ENCODE peak calls at places on chromosomes 1 and 21, in seven cellular contexts. X is NCI-H446 treated with DMSO at 0.1 percent for 48 hours; E is omental fat pad; Z is DMS153; U is T1000; D is CD8-positive, alpha-beta T cell; K is AG20443. C is an unnamed sample.

GRCh38 chr21:34944015-34944755 is 104.9 kb downstream of the RUNX1 start:
- DNase-seq in X (no peak), E (no peak), Z (no peak), U (no peak), D (no peak), K (no peak), C (no peak)

GRCh38 chr1:75991497-75992114 is 59.4 kb upstream of the ASB17 start:
- DNase-seq in X (peak), E (peak), Z (peak), U (peak), D (peak), K (peak), C (peak)

GRCh38 chr1:167510880-167511279 is 7.4 kb downstream of the CD247 start:
- DNase-seq in X (no peak), E (no peak), Z (no peak), U (no peak), D (no peak), K (no peak), C (no peak)

GRCh38 chr1:24641646-24642151 is 1.4 kb upstream of the SRRM1 start:
- DNase-seq in X (no peak), E (no peak), Z (no peak), U (no peak), D (no peak), K (peak), C (no peak)

GRCh38 chr1:233505130-233505529 is 108.8 kb upstream of the KCNK1 start:
- DNase-seq in X (no peak), E (no peak), Z (no peak), U (no peak), D (no peak), K (no peak), C (no peak)

GRCh38 chr1:230495021-230495550 is 69.0 kb upstream of the PGBD5 start:
- DNase-seq in X (no peak), E (no peak), Z (peak), U (no peak), D (no peak), K (no peak), C (no peak)

GRCh38 chr1:244751271-244751895 is 84.1 kb upstream of the COX20 start:
- DNase-seq in X (peak), E (no peak), Z (peak), U (no peak), D (no peak), K (no peak), C (peak)

GRCh38 chr1:35573198-35573775 is at the start of gene TFAP2E:
- DNase-seq in X (no peak), E (no peak), Z (no peak), U (no peak), D (no peak), K (peak), C (peak)

GRCh38 chr1:162366671-162367070 is 10.0 kb downstream of the SPATA46 start:
- DNase-seq in X (no peak), E (no peak), Z (no peak), U (no peak), D (no peak), K (no peak), C (no peak)

GRCh38 chr1:225699336-225699735 is 46.4 kb upstream of the ENAH start:
- DNase-seq in X (no peak), E (no peak), Z (no peak), U (no peak), D (no peak), K (no peak), C (no peak)

GRCh38 chr1:232562855-232563510 is 67.0 kb downstream of the SIPA1L2 start:
- DNase-seq in X (no peak), E (no peak), Z (no peak), U (no peak), D (no peak), K (no peak), C (no peak)

GRCh38 chr1:89451011-89451410 is 73.6 kb upstream of the LRRC8B start:
- DNase-seq in X (no peak), E (no peak), Z (no peak), U (no peak), D (no peak), K (peak), C (no peak)

GRCh38 chr1:153767519-153767918 is 7.7 kb upstream of the SLC27A3 start:
- DNase-seq in X (no peak), E (no peak), Z (no peak), U (no peak), D (no peak), K (no peak), C (no peak)

GRCh38 chr1:117067528-117068370 is 7.6 kb downstream of the TTF2 start:
- DNase-seq in X (peak), E (no peak), Z (no peak), U (peak), D (no peak), K (peak), C (peak)

GRCh38 chr1:207808322-207808705 is 56.5 kb downstream of the CD46 start:
- DNase-seq in X (no peak), E (no peak), Z (no peak), U (no peak), D (no peak), K (no peak), C (no peak)

GRCh38 chr21:38646213-38646837 is 148.0 kb upstream of the ERG start:
- DNase-seq in X (no peak), E (no peak), Z (no peak), U (no peak), D (no peak), K (peak), C (no peak)

GRCh38 chr1:115302390-115302961 is 35.6 kb downstream of the NGF start:
- DNase-seq in X (no peak), E (no peak), Z (peak), U (peak), D (no peak), K (peak), C (no peak)

GRCh38 chr1:208101661-208102431 is 142.3 kb downstream of the PLXNA2 start:
- DNase-seq in X (peak), E (peak), Z (peak), U (no peak), D (no peak), K (no peak), C (peak)

GRCh38 chr1:60670313-60670712 is 412.0 kb upstream of the NFIA start:
- DNase-seq in X (no peak), E (no peak), Z (no peak), U (no peak), D (no peak), K (no peak), C (no peak)

GRCh38 chr1:226814751-226815496 is 55.5 kb upstream of the PSEN2 start:
- DNase-seq in X (no peak), E (peak), Z (peak), U (peak), D (no peak), K (peak), C (no peak)

GRCh38 chr1:177913762-177914540 is 55.9 kb downstream of the SEC16B start:
- DNase-seq in X (no peak), E (no peak), Z (no peak), U (no peak), D (no peak), K (peak), C (peak)

GRCh38 chr1:231938651-231939050 is 312.1 kb downstream of the DISC1 start:
- DNase-seq in X (no peak), E (no peak), Z (no peak), U (no peak), D (no peak), K (peak), C (no peak)

GRCh38 chr21:42025392-42026071 is 15.4 kb upstream of the ZBTB21 start:
- DNase-seq in X (no peak), E (no peak), Z (no peak), U (peak), D (no peak), K (peak), C (no peak)

GRCh38 chr1:56645663-56646330 is 683 bp downstream of the PRKAA2 start:
- DNase-seq in X (no peak), E (no peak), Z (no peak), U (no peak), D (no peak), K (peak), C (no peak)

GRCh38 chr1:239805888-239806772 is 285.6 kb upstream of the FMN2 start:
- DNase-seq in X (no peak), E (no peak), Z (no peak), U (no peak), D (no peak), K (no peak), C (no peak)

GRCh38 chr1:238281418-238281817 is 390.7 kb upstream of the ZP4 start:
- DNase-seq in X (no peak), E (no peak), Z (no peak), U (no peak), D (no peak), K (no peak), C (no peak)

GRCh38 chr1:7136166-7136953 is 351.1 kb downstream of the CAMTA1 start:
- DNase-seq in X (no peak), E (no peak), Z (no peak), U (no peak), D (no peak), K (no peak), C (no peak)

GRCh38 chr1:216310776-216311175 is 112.5 kb downstream of the USH2A start:
- DNase-seq in X (no peak), E (no peak), Z (peak), U (no peak), D (no peak), K (no peak), C (no peak)

GRCh38 chr1:214384373-214385079 is 103.6 kb downstream of the SMYD2 start:
- DNase-seq in X (no peak), E (no peak), Z (no peak), U (no peak), D (no peak), K (no peak), C (no peak)

GRCh38 chr1:213252026-213252425 is 201.0 kb downstream of the RPS6KC1 start:
- DNase-seq in X (no peak), E (no peak), Z (no peak), U (no peak), D (no peak), K (peak), C (no peak)

GRCh38 chr1:201269241-201269640 is 14.1 kb upstream of the PKP1 start:
- DNase-seq in X (no peak), E (no peak), Z (no peak), U (no peak), D (no peak), K (no peak), C (no peak)

GRCh38 chr1:110249256-110249655 is 39.1 kb downstream of the KCNC4 start:
- DNase-seq in X (no peak), E (no peak), Z (no peak), U (no peak), D (no peak), K (no peak), C (no peak)

C was measured in NCI-H1694.